ENCODE peak calls at places on chromosomes 2 and 18, in ten cellular contexts. T is A549; W is HepG2; M is breast epithelium; O is H9; A is suprapubic skin; K is upper lobe of right lung; V is heart right ventricle; L is CD8-positive, alpha-beta T cell; Q is heart left ventricle. D is an unnamed sample.
A peak's percentile ranks its signal among the peaks of the same experiment; 100 is the strongest.

GRCh38 chr18:30920356-30920755 is 122.2 kb downstream of the DSC3 start:
- DNase-seq in Q (no peak), A (no peak), T (no peak), L (no peak), W (no peak), K (no peak), O (no peak), M (no peak), V (no peak), D (no peak)

GRCh38 chr2:42917374-42918017 is 125.1 kb upstream of the HAAO start:
- DNase-seq in K (peak; percentile 44), T (no peak), O (no peak), Q (peak; percentile 77), V (peak; percentile 42), W (no peak), M (no peak), L (no peak), A (no peak), D (no peak)

GRCh38 chr2:69581774-69582581 is 61.6 kb downstream of the AAK1 start:
- DNase-seq in O (no peak), K (no peak), T (no peak), M (no peak), L (no peak), A (no peak), Q (peak; percentile 20), W (peak; percentile 60), V (no peak), D (no peak)

GRCh38 chr2:199975297-199975895 is 20.0 kb downstream of the MAIP1 start:
- DNase-seq in A (no peak), T (no peak), K (no peak), O (no peak), V (no peak), W (no peak), L (no peak), Q (no peak), M (no peak), D (no peak)

GRCh38 chr2:180040146-180040925 is 33.2 kb upstream of the CWC22 start:
- DNase-seq in M (no peak), W (no peak), K (no peak), T (no peak), L (no peak), A (no peak), Q (no peak), O (no peak), V (no peak), D (no peak)

GRCh38 chr18:78080761-78081160 is 831.1 kb downstream of the GALR1 start:
- DNase-seq in T (no peak), O (no peak), K (no peak), W (no peak), M (no peak), A (no peak), V (no peak), Q (no peak), L (no peak), D (no peak)

GRCh38 chr2:227293531-227293930 is 31.5 kb upstream of the MFF start:
- DNase-seq in Q (no peak), V (no peak), A (no peak), M (no peak), W (no peak), T (no peak), O (no peak), K (no peak), L (no peak), D (no peak)

GRCh38 chr2:197240713-197241050 is 69.9 kb downstream of the ANKRD44 start:
- DNase-seq in V (no peak), O (no peak), K (no peak), T (no peak), A (no peak), L (no peak), W (no peak), M (no peak), Q (no peak), D (no peak)

GRCh38 chr18:28669165-28669564 is 492.2 kb upstream of the CDH2 start:
- DNase-seq in L (no peak), A (no peak), O (no peak), W (no peak), K (no peak), M (no peak), Q (no peak), T (no peak), V (no peak), D (no peak)

GRCh38 chr18:63095768-63096167 is 223.8 kb downstream of the BCL2 start:
- DNase-seq in Q (no peak), T (no peak), V (no peak), L (no peak), A (no peak), W (no peak), M (no peak), O (no peak), K (no peak), D (no peak)

GRCh38 chr18:76457957-76458356 is 37.1 kb downstream of the ZNF516 start:
- DNase-seq in Q (no peak), W (no peak), T (no peak), A (no peak), K (no peak), V (no peak), O (no peak), M (no peak), L (no peak), D (no peak)

GRCh38 chr18:76459687-76460350 is 35.2 kb downstream of the ZNF516 start:
- DNase-seq in A (peak; percentile 78), Q (no peak), M (no peak), L (no peak), K (peak; percentile 66), T (peak; percentile 69), O (peak; percentile 20), W (no peak), V (no peak), D (no peak)

GRCh38 chr18:76457475-76457874 is 37.6 kb downstream of the ZNF516 start:
- DNase-seq in M (no peak), K (no peak), O (no peak), Q (no peak), A (peak; percentile 29), V (no peak), T (no peak), L (no peak), W (no peak), D (no peak)

GRCh38 chr18:76459312-76459686 is 35.7 kb downstream of the ZNF516 start:
- DNase-seq in V (no peak), Q (no peak), L (no peak), K (peak; percentile 43), T (no peak), M (no peak), A (no peak), O (no peak), W (no peak), D (no peak)

DNA sequence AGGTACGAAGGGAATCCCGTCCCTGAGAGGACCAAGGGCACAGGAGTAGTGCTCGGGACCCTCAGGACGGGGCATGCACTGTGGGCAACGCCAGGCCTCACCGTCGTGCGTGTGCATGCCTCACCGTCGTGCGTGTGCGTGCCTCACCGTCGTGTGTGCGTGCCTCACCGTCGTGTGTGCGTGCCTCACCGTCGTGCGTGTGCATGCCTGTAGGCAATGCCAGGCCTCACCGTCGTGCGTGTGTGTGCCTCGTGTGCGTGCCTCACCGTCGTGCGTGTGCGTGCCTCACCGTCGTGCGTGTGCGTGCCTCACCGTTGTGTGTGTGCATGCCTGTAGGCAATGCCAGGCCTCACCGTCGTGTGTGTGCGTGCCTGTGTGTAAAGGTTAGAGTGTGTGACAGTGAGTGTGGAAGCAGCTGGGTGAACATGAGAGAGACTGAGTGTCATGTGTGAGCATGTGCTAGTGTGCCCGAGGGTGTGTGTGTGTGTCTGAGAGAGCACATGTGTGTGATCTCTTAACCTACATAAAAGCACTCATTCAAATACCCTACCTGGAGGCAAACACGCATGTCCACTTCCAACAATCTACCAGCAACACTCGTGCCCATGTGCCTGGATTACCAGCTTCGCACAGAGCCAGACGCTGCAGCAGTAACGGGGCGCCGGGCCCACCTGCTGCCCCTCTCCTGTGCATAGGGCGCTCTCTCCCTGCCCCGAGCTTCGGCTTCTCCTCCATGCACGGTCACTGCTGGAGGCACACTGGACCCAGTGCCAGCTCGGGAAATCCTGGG is 36.3 kb downstream of the ZNF516 start:
- DNase-seq in K (peak; percentile 53), A (peak; percentile 65), V (no peak), M (no peak), L (no peak), O (no peak), W (no peak), T (no peak), Q (no peak), D (no peak)
- H3K27ac ChIP-seq in K (no peak overlapping the region), A (peak overlapping the region; percentile 48), V (peak overlapping the region; percentile 55), M (peak overlapping the region; percentile 81), L (no peak overlapping the region), O (no peak overlapping the region), W (no peak overlapping the region), T (peak overlapping the region; percentile 91), Q (peak overlapping the region; percentile 58), D (no peak overlapping the region)

DNA sequence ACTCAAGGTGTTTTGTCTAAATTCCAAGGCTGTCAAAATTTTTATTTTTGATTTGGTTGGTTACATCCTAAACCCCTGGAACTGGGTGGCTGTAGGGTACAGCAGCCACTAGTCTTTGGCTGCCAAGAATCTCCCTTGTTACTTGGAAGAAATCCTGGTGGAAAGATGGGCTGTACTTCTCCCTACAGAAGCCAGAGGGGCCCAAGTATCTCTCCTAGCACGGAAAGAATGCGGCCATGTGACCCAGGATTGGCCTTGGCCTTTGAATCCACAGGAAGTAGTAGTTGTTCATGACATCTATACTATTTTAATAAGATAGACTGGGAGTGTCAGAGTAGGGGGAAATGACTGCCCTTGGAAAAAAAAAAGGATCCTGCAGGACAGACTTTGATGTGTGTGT is 54.4 kb upstream of the MYO3B start:
- DNase-seq in K (no peak), W (peak; percentile 72), Q (no peak), A (no peak), O (peak; percentile 53), V (no peak), L (no peak), M (no peak), T (no peak), D (no peak)
- H3K9me3 ChIP-seq in K (no peaks in the 10 kb centered on the region), W (peaks cover 24% of the 10 kb centered on the region), Q (no peaks in the 10 kb centered on the region), A (no peaks in the 10 kb centered on the region), O (peaks cover 10% of the 10 kb centered on the region), V (peaks cover 3% of the 10 kb centered on the region), L (no peaks in the 10 kb centered on the region), M (no peaks in the 10 kb centered on the region), T (peaks cover 7% of the 10 kb centered on the region), D (no peaks in the 10 kb centered on the region)

DNA sequence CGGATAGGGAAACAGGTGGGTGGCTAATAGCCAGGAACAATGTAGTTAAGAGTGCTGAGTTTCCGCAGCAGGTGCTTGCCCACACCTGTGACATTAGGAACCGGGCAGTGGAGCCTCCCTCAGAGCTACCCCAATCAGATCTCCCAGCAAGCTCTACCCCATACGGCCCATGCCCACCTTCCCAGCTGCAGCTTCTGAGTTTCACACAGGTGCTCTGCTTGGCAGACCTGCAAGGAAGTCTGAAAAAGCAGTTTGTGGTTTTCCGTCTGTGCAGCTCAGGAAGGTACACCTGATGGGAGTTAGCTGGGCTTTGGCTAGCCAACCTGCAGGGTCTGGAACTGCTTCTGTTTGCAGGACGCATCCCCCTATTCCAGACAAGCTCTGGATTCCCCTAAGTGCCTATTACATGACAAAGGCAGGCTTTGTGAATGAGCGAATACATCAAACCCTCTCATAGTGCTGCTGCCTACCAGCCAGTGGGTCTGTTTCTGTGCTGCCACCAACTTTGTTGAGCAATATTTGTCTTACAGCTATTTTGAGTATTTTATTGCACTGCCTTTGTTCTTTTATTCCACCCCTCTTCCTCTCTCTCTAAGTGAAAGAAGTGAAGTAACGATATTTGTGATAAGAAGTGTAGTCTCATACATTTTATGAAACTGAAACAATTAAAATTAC is 24.7 kb upstream of the CEP68 start:
- DNase-seq in O (peak; percentile 56), Q (no peak), T (no peak), V (no peak), A (no peak), W (peak; percentile 95), L (no peak), K (no peak), M (no peak), D (peak; percentile 39)
- H3K4me1 ChIP-seq in O (peaks cover 8% of the 10 kb centered on the region), Q (peaks cover 14% of the 10 kb centered on the region), T (peaks cover 12% of the 10 kb centered on the region), V (peaks cover 20% of the 10 kb centered on the region), A (peaks cover 4% of the 10 kb centered on the region), W (peaks cover 39% of the 10 kb centered on the region), L (peaks cover 22% of the 10 kb centered on the region), K (peaks cover 19% of the 10 kb centered on the region), M (peaks cover 7% of the 10 kb centered on the region), D (peaks cover 9% of the 10 kb centered on the region)

GRCh38 chr18:80175451-80176235 is 66.6 kb downstream of the ADNP2 start:
- DNase-seq in V (no peak), W (no peak), M (no peak), L (peak; percentile 41), A (no peak), O (no peak), Q (no peak), T (no peak), K (peak; percentile 51), D (no peak)
- H3K27ac ChIP-seq in V (no peak overlapping the region), W (no peak overlapping the region), M (no peak overlapping the region), L (peak overlapping the region; percentile 28), A (peak overlapping the region; percentile 37), O (no peak overlapping the region), Q (no peak overlapping the region), T (no peak overlapping the region), K (no peak overlapping the region), D (no peak overlapping the region)